ENCODE peak calls at places on chromosomes 7 and 10, in four cellular contexts. One of them, this sample, is unnamed.
A peak's percentile ranks its signal among the peaks of the same experiment; 100 is the strongest.

GRCh38 chr7:74575083-74575803 is 82.3 kb upstream of the GTF2I start:
- DNase-seq in NCI-H2029 treated with DMSO at 0.1 percent for 48 hours: no peak
- DNase-seq in T-cell: no peak
- DNase-seq in activated CD4-positive, alpha-beta T cell treated with anti-CD3 and anti-CD28 coated beads for 4 hours: no peak
- DNase-seq in this sample: no peak

GRCh38 chr10:121949052-121949451 is 21.2 kb upstream of the ATE1 start:
- DNase-seq in NCI-H2029 treated with DMSO at 0.1 percent for 48 hours: no peak
- DNase-seq in activated CD4-positive, alpha-beta T cell treated with anti-CD3 and anti-CD28 coated beads for 4 hours: no peak
- DNase-seq in T-cell: no peak
- DNase-seq in this sample: no peak

GRCh38 chr7:129188892-129189660 is 643 bp downstream of the SMO start:
- DNase-seq in activated CD4-positive, alpha-beta T cell treated with anti-CD3 and anti-CD28 coated beads for 4 hours: no peak
- DNase-seq in NCI-H2029 treated with DMSO at 0.1 percent for 48 hours: no peak
- DNase-seq in T-cell: no peak
- DNase-seq in this sample: no peak

GRCh38 chr7:28130277-28130676 is 50.3 kb downstream of the JAZF1 start:
- DNase-seq in NCI-H2029 treated with DMSO at 0.1 percent for 48 hours: no peak
- DNase-seq in T-cell: no peak
- DNase-seq in activated CD4-positive, alpha-beta T cell treated with anti-CD3 and anti-CD28 coated beads for 4 hours: no peak
- DNase-seq in this sample: no peak

GRCh38 chr10:132667613-132668394 is 118.1 kb downstream of the NKX6-2 start:
- DNase-seq in NCI-H2029 treated with DMSO at 0.1 percent for 48 hours: no peak
- DNase-seq in T-cell: no peak
- DNase-seq in activated CD4-positive, alpha-beta T cell treated with anti-CD3 and anti-CD28 coated beads for 4 hours: no peak
- DNase-seq in this sample: no peak

GRCh38 chr7:40545739-40546138 is 410.9 kb downstream of the SUGCT start:
- DNase-seq in T-cell: no peak
- DNase-seq in NCI-H2029 treated with DMSO at 0.1 percent for 48 hours: no peak
- DNase-seq in activated CD4-positive, alpha-beta T cell treated with anti-CD3 and anti-CD28 coated beads for 4 hours: no peak
- DNase-seq in this sample: no peak

GRCh38 chr7:100602889-100603696 is 930 bp downstream of the PCOLCE start:
- DNase-seq in T-cell: no peak
- DNase-seq in NCI-H2029 treated with DMSO at 0.1 percent for 48 hours: no peak
- DNase-seq in activated CD4-positive, alpha-beta T cell treated with anti-CD3 and anti-CD28 coated beads for 4 hours: no peak
- DNase-seq in this sample: no peak

GRCh38 chr10:132486539-132487121 is 51.0 kb upstream of the INPP5A start:
- DNase-seq in NCI-H2029 treated with DMSO at 0.1 percent for 48 hours: no peak
- DNase-seq in T-cell: no peak
- DNase-seq in activated CD4-positive, alpha-beta T cell treated with anti-CD3 and anti-CD28 coated beads for 4 hours: no peak
- DNase-seq in this sample: no peak

GRCh38 chr7:101129603-101130117 is 2.8 kb downstream of the SERPINE1 start:
- DNase-seq in activated CD4-positive, alpha-beta T cell treated with anti-CD3 and anti-CD28 coated beads for 4 hours: no peak
- DNase-seq in NCI-H2029 treated with DMSO at 0.1 percent for 48 hours: no peak
- DNase-seq in T-cell: no peak
- DNase-seq in this sample: no peak

GRCh38 chr7:101817031-101817929 is at the start of gene CUX1:
- DNase-seq in activated CD4-positive, alpha-beta T cell treated with anti-CD3 and anti-CD28 coated beads for 4 hours: peak; percentile 30
- DNase-seq in NCI-H2029 treated with DMSO at 0.1 percent for 48 hours: no peak
- DNase-seq in T-cell: no peak
- DNase-seq in this sample: peak; percentile 25

GRCh38 chr10:49349390-49349789 is 46.5 kb downstream of the DRGX start:
- DNase-seq in activated CD4-positive, alpha-beta T cell treated with anti-CD3 and anti-CD28 coated beads for 4 hours: no peak
- DNase-seq in NCI-H2029 treated with DMSO at 0.1 percent for 48 hours: no peak
- DNase-seq in T-cell: no peak
- DNase-seq in this sample: no peak

GRCh38 chr7:25862254-25862992 is 289.6 kb upstream of the NFE2L3 start:
- DNase-seq in T-cell: peak; percentile 54
- DNase-seq in NCI-H2029 treated with DMSO at 0.1 percent for 48 hours: peak; percentile 99
- DNase-seq in activated CD4-positive, alpha-beta T cell treated with anti-CD3 and anti-CD28 coated beads for 4 hours: peak; percentile 55
- DNase-seq in this sample: peak; percentile 80

GRCh38 chr7:80941206-80941758 is 22.4 kb upstream of the SEMA3C start:
- DNase-seq in T-cell: no peak
- DNase-seq in activated CD4-positive, alpha-beta T cell treated with anti-CD3 and anti-CD28 coated beads for 4 hours: no peak
- DNase-seq in NCI-H2029 treated with DMSO at 0.1 percent for 48 hours: no peak
- DNase-seq in this sample: no peak

GRCh38 chr7:98227939-98228338 is 16.7 kb downstream of the BHLHA15 start:
- DNase-seq in activated CD4-positive, alpha-beta T cell treated with anti-CD3 and anti-CD28 coated beads for 4 hours: no peak
- DNase-seq in NCI-H2029 treated with DMSO at 0.1 percent for 48 hours: no peak
- DNase-seq in T-cell: no peak
- DNase-seq in this sample: no peak

GRCh38 chr10:82966130-82966529 is 1091.1 kb downstream of the NRG3 start:
- DNase-seq in activated CD4-positive, alpha-beta T cell treated with anti-CD3 and anti-CD28 coated beads for 4 hours: no peak
- DNase-seq in T-cell: no peak
- DNase-seq in NCI-H2029 treated with DMSO at 0.1 percent for 48 hours: no peak
- DNase-seq in this sample: no peak

GRCh38 chr10:1293636-1294440 is 237.7 kb downstream of the WDR37 start:
- DNase-seq in activated CD4-positive, alpha-beta T cell treated with anti-CD3 and anti-CD28 coated beads for 4 hours: no peak
- DNase-seq in NCI-H2029 treated with DMSO at 0.1 percent for 48 hours: no peak
- DNase-seq in T-cell: no peak
- DNase-seq in this sample: no peak

GRCh38 chr7:14158111-14158510 is 168.6 kb upstream of the ETV1 start:
- DNase-seq in activated CD4-positive, alpha-beta T cell treated with anti-CD3 and anti-CD28 coated beads for 4 hours: no peak
- DNase-seq in NCI-H2029 treated with DMSO at 0.1 percent for 48 hours: no peak
- DNase-seq in T-cell: no peak
- DNase-seq in this sample: no peak

GRCh38 chr7:125061-125471 is 67.3 kb upstream of the FAM20C start:
- DNase-seq in NCI-H2029 treated with DMSO at 0.1 percent for 48 hours: no peak
- DNase-seq in activated CD4-positive, alpha-beta T cell treated with anti-CD3 and anti-CD28 coated beads for 4 hours: no peak
- DNase-seq in T-cell: no peak
- DNase-seq in this sample: no peak

GRCh38 chr7:51327287-51327717 is 10.7 kb upstream of the COBL start:
- DNase-seq in T-cell: no peak
- DNase-seq in activated CD4-positive, alpha-beta T cell treated with anti-CD3 and anti-CD28 coated beads for 4 hours: no peak
- DNase-seq in NCI-H2029 treated with DMSO at 0.1 percent for 48 hours: no peak
- DNase-seq in this sample: no peak